ENCODE peak calls at places on chromosomes 3 and 15, in seven cellular contexts. One of them, this sample, is unnamed.
A peak's percentile ranks its signal among the peaks of the same experiment; 100 is the strongest.

GRCh38 chr15:90583471-90584252 is 53.9 kb downstream of the CRTC3 start:
- DNase-seq in thoracic aorta: no peak
- DNase-seq in GM13976: no peak
- DNase-seq in dorsolateral prefrontal cortex: peak; percentile 70
- DNase-seq in cardiac muscle cell: no peak
- DNase-seq in uterus: no peak
- DNase-seq in H9: peak; percentile 74
- DNase-seq in this sample: no peak

GRCh38 chr15:31473384-31474058 is 146.9 kb downstream of the KLF13 start:
- DNase-seq in dorsolateral prefrontal cortex: no peak
- DNase-seq in thoracic aorta: no peak
- DNase-seq in uterus: no peak
- DNase-seq in H9: no peak
- DNase-seq in GM13976: no peak
- DNase-seq in cardiac muscle cell: no peak
- DNase-seq in this sample: peak; percentile 10

GRCh38 chr3:38548154-38548931 is 52.2 kb downstream of the EXOG start:
- DNase-seq in dorsolateral prefrontal cortex: no peak
- DNase-seq in thoracic aorta: no peak
- DNase-seq in uterus: no peak
- DNase-seq in H9: no peak
- DNase-seq in cardiac muscle cell: no peak
- DNase-seq in GM13976: no peak
- DNase-seq in this sample: peak; percentile 81

GRCh38 chr3:123081718-123082369 is 15.0 kb downstream of the PDIA5 start:
- DNase-seq in H9: no peak
- DNase-seq in dorsolateral prefrontal cortex: peak; percentile 70
- DNase-seq in GM13976: no peak
- DNase-seq in cardiac muscle cell: peak; percentile 59
- DNase-seq in thoracic aorta: no peak
- DNase-seq in uterus: no peak
- DNase-seq in this sample: no peak

GRCh38 chr3:197028711-197029510 is 706 bp downstream of the MELTF start:
- DNase-seq in GM13976: peak; percentile 75
- DNase-seq in H9: peak; percentile 38
- DNase-seq in dorsolateral prefrontal cortex: no peak
- DNase-seq in cardiac muscle cell: peak; percentile 25
- DNase-seq in uterus: no peak
- DNase-seq in thoracic aorta: no peak
- DNase-seq in this sample: peak; percentile 86

GRCh38 chr3:30550246-30550645 is 56.2 kb upstream of the TGFBR2 start:
- DNase-seq in dorsolateral prefrontal cortex: no peak
- DNase-seq in H9: no peak
- DNase-seq in thoracic aorta: no peak
- DNase-seq in GM13976: no peak
- DNase-seq in cardiac muscle cell: no peak
- DNase-seq in uterus: no peak
- DNase-seq in this sample: no peak

GRCh38 chr15:90557147-90557546 is 27.4 kb downstream of the CRTC3 start:
- DNase-seq in uterus: no peak
- DNase-seq in dorsolateral prefrontal cortex: peak; percentile 57
- DNase-seq in thoracic aorta: no peak
- DNase-seq in cardiac muscle cell: peak; percentile 35
- DNase-seq in H9: no peak
- DNase-seq in GM13976: no peak
- DNase-seq in this sample: no peak

GRCh38 chr3:113051222-113051804 is 60.5 kb downstream of the GTPBP8 start:
- DNase-seq in dorsolateral prefrontal cortex: peak; percentile 88
- DNase-seq in thoracic aorta: peak; percentile 61
- DNase-seq in H9: peak; percentile 84
- DNase-seq in cardiac muscle cell: peak; percentile 84
- DNase-seq in uterus: peak; percentile 88
- DNase-seq in GM13976: peak; percentile 77
- DNase-seq in this sample: peak; percentile 91

GRCh38 chr3:8757551-8758518 is 11.6 kb downstream of the OXTR start:
- DNase-seq in thoracic aorta: no peak
- DNase-seq in uterus: peak; percentile 45
- DNase-seq in H9: peak; percentile 20
- DNase-seq in cardiac muscle cell: peak; percentile 35
- DNase-seq in GM13976: no peak
- DNase-seq in dorsolateral prefrontal cortex: no peak
- DNase-seq in this sample: no peak

GRCh38 chr3:15638193-15638890 is 36.8 kb downstream of the BTD start:
- DNase-seq in dorsolateral prefrontal cortex: no peak
- DNase-seq in GM13976: no peak
- DNase-seq in uterus: no peak
- DNase-seq in thoracic aorta: no peak
- DNase-seq in cardiac muscle cell: peak; percentile 68
- DNase-seq in H9: no peak
- DNase-seq in this sample: no peak

GRCh38 chr15:77869021-77869895 is 208.3 kb downstream of the TBC1D2B start:
- DNase-seq in uterus: no peak
- DNase-seq in GM13976: no peak
- DNase-seq in H9: no peak
- DNase-seq in thoracic aorta: no peak
- DNase-seq in dorsolateral prefrontal cortex: peak; percentile 30
- DNase-seq in cardiac muscle cell: no peak
- DNase-seq in this sample: no peak

GRCh38 chr3:190169877-190170276 is 49.2 kb upstream of the P3H2 start:
- DNase-seq in uterus: no peak
- DNase-seq in dorsolateral prefrontal cortex: no peak
- DNase-seq in H9: no peak
- DNase-seq in GM13976: peak; percentile 39
- DNase-seq in cardiac muscle cell: no peak
- DNase-seq in thoracic aorta: no peak
- DNase-seq in this sample: no peak

GRCh38 chr3:171459130-171459941 is 869 bp downstream of the TNIK start:
- DNase-seq in uterus: peak; percentile 21
- DNase-seq in H9: peak; percentile 53
- DNase-seq in cardiac muscle cell: peak; percentile 54
- DNase-seq in thoracic aorta: no peak
- DNase-seq in dorsolateral prefrontal cortex: peak; percentile 56
- DNase-seq in GM13976: peak; percentile 43
- DNase-seq in this sample: no peak

GRCh38 chr3:197083486-197083885 is 53.9 kb upstream of the MELTF start:
- DNase-seq in GM13976: no peak
- DNase-seq in dorsolateral prefrontal cortex: peak; percentile 69
- DNase-seq in cardiac muscle cell: peak; percentile 82
- DNase-seq in H9: no peak
- DNase-seq in uterus: peak; percentile 18
- DNase-seq in thoracic aorta: no peak
- DNase-seq in this sample: no peak

GRCh38 chr15:70479056-70479455 is 284.3 kb downstream of the UACA start:
- DNase-seq in cardiac muscle cell: no peak
- DNase-seq in thoracic aorta: no peak
- DNase-seq in uterus: no peak
- DNase-seq in dorsolateral prefrontal cortex: no peak
- DNase-seq in H9: no peak
- DNase-seq in GM13976: no peak
- DNase-seq in this sample: no peak

GRCh38 chr3:146664403-146664802 is 59.3 kb upstream of the PLSCR5 start:
- DNase-seq in H9: no peak
- DNase-seq in cardiac muscle cell: no peak
- DNase-seq in GM13976: no peak
- DNase-seq in dorsolateral prefrontal cortex: no peak
- DNase-seq in thoracic aorta: no peak
- DNase-seq in uterus: no peak
- DNase-seq in this sample: no peak

GRCh38 chr3:110343376-110343775 is 728.2 kb upstream of the NECTIN3 start:
- DNase-seq in thoracic aorta: no peak
- DNase-seq in dorsolateral prefrontal cortex: no peak
- DNase-seq in uterus: no peak
- DNase-seq in cardiac muscle cell: peak; percentile 66
- DNase-seq in GM13976: no peak
- DNase-seq in H9: no peak
- DNase-seq in this sample: no peak

GRCh38 chr3:172965256-172965655 is 175.8 kb downstream of the SPATA16 start:
- DNase-seq in H9: no peak
- DNase-seq in thoracic aorta: no peak
- DNase-seq in uterus: no peak
- DNase-seq in cardiac muscle cell: peak; percentile 10
- DNase-seq in dorsolateral prefrontal cortex: no peak
- DNase-seq in GM13976: no peak
- DNase-seq in this sample: no peak

GRCh38 chr15:74763416-74763815 is 14.8 kb downstream of the CYP1A2 start:
- DNase-seq in GM13976: no peak
- DNase-seq in uterus: no peak
- DNase-seq in thoracic aorta: no peak
- DNase-seq in dorsolateral prefrontal cortex: no peak
- DNase-seq in H9: no peak
- DNase-seq in cardiac muscle cell: no peak
- DNase-seq in this sample: no peak

GRCh38 chr3:183008303-183008702 is 28.0 kb upstream of the DCUN1D1 start:
- DNase-seq in dorsolateral prefrontal cortex: no peak
- DNase-seq in uterus: no peak
- DNase-seq in cardiac muscle cell: no peak
- DNase-seq in GM13976: no peak
- DNase-seq in H9: no peak
- DNase-seq in thoracic aorta: no peak
- DNase-seq in this sample: no peak

GRCh38 chr3:11146771-11147363 is 7.4 kb upstream of the HRH1 start:
- DNase-seq in cardiac muscle cell: no peak
- DNase-seq in uterus: no peak
- DNase-seq in GM13976: no peak
- DNase-seq in H9: no peak
- DNase-seq in dorsolateral prefrontal cortex: no peak
- DNase-seq in thoracic aorta: no peak
- DNase-seq in this sample: no peak

GRCh38 chr3:9884555-9885165 is 4.6 kb upstream of the CIDEC start:
- DNase-seq in cardiac muscle cell: peak; percentile 79
- DNase-seq in uterus: peak; percentile 48
- DNase-seq in H9: no peak
- DNase-seq in thoracic aorta: no peak
- DNase-seq in dorsolateral prefrontal cortex: no peak
- DNase-seq in GM13976: no peak
- DNase-seq in this sample: no peak

GRCh38 chr3:127822836-127823589 is 698 bp upstream of the MGLL start:
- DNase-seq in uterus: peak; percentile 43
- DNase-seq in H9: no peak
- DNase-seq in dorsolateral prefrontal cortex: peak; percentile 62
- DNase-seq in GM13976: peak; percentile 70
- DNase-seq in cardiac muscle cell: peak; percentile 22
- DNase-seq in thoracic aorta: no peak
- DNase-seq in this sample: no peak

GRCh38 chr3:127820221-127820870 is 2.0 kb downstream of the MGLL start:
- DNase-seq in GM13976: no peak
- DNase-seq in cardiac muscle cell: peak; percentile 14
- DNase-seq in uterus: no peak
- DNase-seq in H9: no peak
- DNase-seq in thoracic aorta: no peak
- DNase-seq in dorsolateral prefrontal cortex: no peak
- DNase-seq in this sample: no peak

GRCh38 chr3:127819656-127820055 is 2.7 kb downstream of the MGLL start:
- DNase-seq in dorsolateral prefrontal cortex: no peak
- DNase-seq in GM13976: no peak
- DNase-seq in uterus: no peak
- DNase-seq in cardiac muscle cell: no peak
- DNase-seq in thoracic aorta: no peak
- DNase-seq in H9: no peak
- DNase-seq in this sample: no peak

GRCh38 chr3:127822166-127822835 is at the start of gene MGLL:
- DNase-seq in cardiac muscle cell: peak; percentile 27
- DNase-seq in dorsolateral prefrontal cortex: peak; percentile 62
- DNase-seq in thoracic aorta: no peak
- DNase-seq in H9: no peak
- DNase-seq in GM13976: no peak
- DNase-seq in uterus: peak; percentile 39
- DNase-seq in this sample: no peak

GRCh38 chr3:127820871-127821853 is 1.2 kb downstream of the MGLL start:
- DNase-seq in uterus: no peak
- DNase-seq in GM13976: peak; percentile 64
- DNase-seq in dorsolateral prefrontal cortex: no peak
- DNase-seq in cardiac muscle cell: no peak
- DNase-seq in H9: no peak
- DNase-seq in thoracic aorta: no peak
- DNase-seq in this sample: no peak
- TF ChIP-seq CTCF in uterus: no peak
- TF ChIP-seq CTCF in GM13976: no peak
- TF ChIP-seq CTCF in dorsolateral prefrontal cortex: no peak
- TF ChIP-seq CTCF in cardiac muscle cell: no peak
- TF ChIP-seq CTCF in H9: no peak
- TF ChIP-seq CTCF in thoracic aorta: no peak
- TF ChIP-seq CTCF in this sample: no peak

GRCh38 chr15:96701443-96701842 is 370.9 kb downstream of the NR2F2 start:
- DNase-seq in GM13976: no peak
- DNase-seq in H9: no peak
- DNase-seq in thoracic aorta: no peak
- DNase-seq in dorsolateral prefrontal cortex: no peak
- DNase-seq in uterus: no peak
- DNase-seq in cardiac muscle cell: no peak
- DNase-seq in this sample: no peak
- TF ChIP-seq CTCF in GM13976: no peak
- TF ChIP-seq CTCF in H9: no peak
- TF ChIP-seq CTCF in thoracic aorta: no peak
- TF ChIP-seq CTCF in dorsolateral prefrontal cortex: no peak
- TF ChIP-seq CTCF in uterus: no peak
- TF ChIP-seq CTCF in cardiac muscle cell: no peak
- TF ChIP-seq CTCF in this sample: peak; percentile 23

DNA sequence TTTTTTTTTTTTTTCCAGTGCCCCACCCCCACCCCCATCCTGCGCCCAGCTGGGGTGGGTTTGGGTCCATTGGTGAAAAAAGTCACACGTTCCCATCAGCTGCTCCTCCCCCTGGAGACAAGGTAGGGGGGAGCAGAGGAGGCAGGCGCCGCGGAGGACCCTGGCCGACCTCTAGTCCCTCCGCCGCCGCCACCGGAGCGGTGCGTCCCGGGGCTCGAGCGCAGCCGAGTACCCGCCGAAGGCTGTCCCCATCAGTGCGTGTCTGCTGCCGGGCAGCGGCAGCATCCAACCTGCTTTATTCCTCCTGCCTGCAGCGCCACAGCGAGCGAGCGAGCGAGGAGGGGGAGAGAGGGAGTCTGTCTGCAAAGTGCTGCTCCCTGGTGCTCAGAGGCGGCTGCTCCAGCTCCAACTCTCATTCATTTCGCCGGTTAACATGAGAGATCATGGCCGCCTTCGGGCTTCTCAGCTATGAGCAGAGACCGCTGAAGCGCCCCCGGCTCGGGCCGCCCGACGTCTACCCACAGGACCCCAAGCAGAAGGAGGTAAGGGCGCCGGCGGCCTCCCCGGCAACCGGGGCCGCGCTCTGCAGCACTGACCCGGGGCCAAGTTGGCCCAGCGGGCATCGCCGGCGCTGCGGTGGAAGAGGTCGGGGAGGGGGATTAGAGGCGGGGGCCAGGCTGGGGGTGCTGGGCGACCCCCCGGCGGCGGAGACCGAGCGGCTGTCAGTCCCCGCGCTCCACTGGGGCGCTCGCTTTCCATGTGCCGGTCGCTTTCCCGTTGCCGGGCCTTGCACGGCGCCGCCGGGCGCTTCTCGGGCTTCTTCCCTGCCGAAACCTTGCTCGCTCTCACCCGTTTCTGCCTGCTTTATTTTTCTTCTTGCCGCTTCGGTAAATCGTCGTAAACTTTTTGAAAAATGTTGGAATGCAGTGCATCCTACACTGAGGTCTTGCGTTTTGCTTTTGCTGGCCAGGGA is 1.3 kb downstream of the MED12L start:
- DNase-seq in dorsolateral prefrontal cortex: peak; percentile 86
- DNase-seq in GM13976: peak; percentile 84
- DNase-seq in uterus: peak; percentile 68
- DNase-seq in cardiac muscle cell: peak; percentile 91
- DNase-seq in thoracic aorta: peak; percentile 6
- DNase-seq in H9: peak; percentile 85
- DNase-seq in this sample: peak; percentile 91
- TF ChIP-seq CTCF in dorsolateral prefrontal cortex: peak; percentile 41
- TF ChIP-seq CTCF in GM13976: no peak
- TF ChIP-seq CTCF in uterus: peak; percentile 61
- TF ChIP-seq CTCF in cardiac muscle cell: peak; percentile 64
- TF ChIP-seq CTCF in thoracic aorta: peak; percentile 36
- TF ChIP-seq CTCF in H9: peak; percentile 48
- TF ChIP-seq CTCF in this sample: peak; percentile 73

GRCh38 chr15:88834211-88834812 is 31.1 kb downstream of the ACAN start:
- DNase-seq in H9: peak; percentile 72
- DNase-seq in thoracic aorta: peak; percentile 20
- DNase-seq in cardiac muscle cell: peak; percentile 74
- DNase-seq in dorsolateral prefrontal cortex: peak; percentile 69
- DNase-seq in GM13976: peak; percentile 50
- DNase-seq in uterus: peak; percentile 47
- DNase-seq in this sample: no peak
- TF ChIP-seq CTCF in H9: peak; percentile 84
- TF ChIP-seq CTCF in thoracic aorta: peak; percentile 74
- TF ChIP-seq CTCF in cardiac muscle cell: peak; percentile 76
- TF ChIP-seq CTCF in dorsolateral prefrontal cortex: peak; percentile 58
- TF ChIP-seq CTCF in GM13976: no peak
- TF ChIP-seq CTCF in uterus: peak; percentile 44
- TF ChIP-seq CTCF in this sample: peak; percentile 78